ENCODE peak calls at places on chromosome 17, in nine cellular contexts. Y is right lobe of liver, J is tibial artery, W is kidney epithelial cell, M is SK-N-SH, A is GM23338, I is uterus, T is colonic mucosa, C is heart left ventricle. X is an unnamed sample. For H3K27me3 and H3K36me3, the result is how much of the 10 kb centered on the place peaks cover.

GRCh38 chr17:2724783-2725164 is 13.2 kb upstream of the CLUH start:
- DNase-seq in Y (peak), J (no peak), W (no peak), M (no peak), A (peak), I (no peak), T (peak), C (peak), X (peak)

GRCh38 chr17:38442548-38442947 is 14.3 kb downstream of the ARHGAP23 start:
- DNase-seq in Y (no peak), J (no peak), W (no peak), M (no peak), A (no peak), I (peak), T (no peak), C (peak), X (no peak)

GRCh38 chr17:4944163-4944553 is 4.1 kb downstream of the RNF167 start:
- DNase-seq in Y (no peak), J (no peak), W (no peak), M (no peak), A (peak), I (no peak), T (no peak), C (no peak), X (peak)

GRCh38 chr17:59377410-59377809 is 46.0 kb downstream of the YPEL2 start:
- DNase-seq in Y (no peak), J (no peak), W (no peak), M (peak), A (no peak), I (no peak), T (no peak), C (no peak), X (no peak)

GRCh38 chr17:68080411-68081150 is 45.0 kb downstream of the KPNA2 start:
- DNase-seq in Y (no peak), J (no peak), W (no peak), M (no peak), A (peak), I (no peak), T (no peak), C (no peak), X (no peak)

GRCh38 chr17:69870091-69870530 is 204.9 kb upstream of the KCNJ16 start:
- DNase-seq in Y (no peak), J (no peak), W (peak), M (no peak), A (no peak), I (no peak), T (no peak), C (no peak), X (no peak)

GRCh38 chr17:38572665-38573365 is 32.9 kb downstream of the SRCIN1 start:
- DNase-seq in Y (no peak), J (no peak), W (no peak), M (peak), A (peak), I (no peak), T (no peak), C (no peak), X (peak)

GRCh38 chr17:58639681-58640080 is 52.2 kb downstream of the TEX14 start:
- DNase-seq in Y (no peak), J (no peak), W (no peak), M (no peak), A (no peak), I (no peak), T (no peak), C (no peak), X (no peak)

GRCh38 chr17:61399131-61400057 is at the start of gene TBX2:
- DNase-seq in Y (peak), J (peak), W (peak), M (peak), A (peak), I (peak), T (peak), C (peak), X (peak)

GRCh38 chr17:12536472-12536871 is 129.2 kb upstream of the MYOCD start:
- DNase-seq in Y (no peak), J (no peak), W (no peak), M (no peak), A (no peak), I (no peak), T (no peak), C (no peak), X (no peak)

GRCh38 chr17:6648181-6648580 is 3.2 kb downstream of the MED31 start:
- DNase-seq in Y (no peak), J (no peak), W (no peak), M (no peak), A (peak), I (no peak), T (no peak), C (no peak), X (no peak)

GRCh38 chr17:29927546-29927945 is 2.5 kb downstream of the SSH2 start:
- DNase-seq in Y (no peak), J (no peak), W (no peak), M (no peak), A (no peak), I (no peak), T (no peak), C (no peak), X (no peak)

GRCh38 chr17:63973930-63974593 is 1.3 kb upstream of the SCN4A start:
- DNase-seq in Y (no peak), J (no peak), W (no peak), M (no peak), A (no peak), I (no peak), T (no peak), C (no peak), X (no peak)

GRCh38 chr17:40253565-40253964 is 34.1 kb upstream of the CDC6 start:
- DNase-seq in Y (no peak), J (no peak), W (no peak), M (no peak), A (no peak), I (no peak), T (no peak), C (no peak), X (no peak)

GRCh38 chr17:67246648-67247415 is 1.8 kb upstream of the HELZ start:
- DNase-seq in Y (peak), J (no peak), W (peak), M (no peak), A (peak), I (peak), T (peak), C (no peak), X (peak)

GRCh38 chr17:1227917-1228751 is 42.1 kb upstream of the BHLHA9 start:
- DNase-seq in Y (peak), J (peak), W (no peak), M (no peak), A (peak), I (no peak), T (peak), C (peak), X (peak)
- H3K27me3 ChIP-seq in Y (under half), J (half or more), W (under half), M (under half), A (half or more), I (under half), T (under half), C (under half), X (half or more)

DNA sequence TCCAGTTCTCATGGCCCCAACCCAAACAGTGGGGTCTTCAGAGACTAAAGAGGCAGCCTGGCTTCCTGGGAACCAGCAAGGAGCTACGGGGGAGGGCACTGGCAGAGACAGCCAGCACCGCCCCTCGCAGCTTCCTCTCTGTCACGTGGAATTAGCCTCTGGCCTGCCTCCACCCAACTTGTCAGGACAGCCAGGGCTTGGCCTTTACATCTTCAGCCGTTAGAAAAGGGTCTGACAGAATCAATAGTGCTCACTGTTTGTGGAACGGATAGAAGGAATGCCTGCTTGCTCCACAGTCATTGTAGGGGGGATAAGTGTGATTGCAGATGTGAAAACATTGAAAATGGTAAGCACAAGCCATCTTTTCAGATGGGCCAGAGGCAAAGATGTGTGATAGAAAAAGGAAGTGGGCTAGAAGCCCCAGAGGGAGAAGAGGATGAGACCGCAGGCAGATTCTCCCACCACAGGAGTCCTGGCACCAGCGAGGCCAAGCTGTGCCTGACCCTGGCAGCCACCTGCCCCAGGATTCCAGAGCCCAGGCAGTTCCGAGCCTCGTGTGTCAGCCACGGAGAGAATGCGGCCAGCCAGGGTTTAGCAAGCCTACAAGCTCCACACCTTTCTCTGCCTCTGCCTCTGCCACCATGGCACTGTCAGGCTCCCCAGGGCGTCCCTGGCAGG is 18.6 kb downstream of the GRIN2C start:
- DNase-seq in Y (no peak), J (peak), W (no peak), M (no peak), A (peak), I (peak), T (peak), C (peak), X (peak)
- H3K4me3 ChIP-seq in Y (no peak), J (no peak), W (no peak), M (no peak), A (no peak), I (no peak), T (no peak), C (no peak), X (no peak)

GRCh38 chr17:28897769-28898259 is 281 bp upstream of the FLOT2 start:
- DNase-seq in Y (no peak), J (peak), W (no peak), M (no peak), A (no peak), I (no peak), T (no peak), C (no peak), X (no peak)

GRCh38 chr17:28896884-28897768 is at the start of gene FLOT2:
- DNase-seq in Y (peak), J (peak), W (no peak), M (peak), A (peak), I (peak), T (peak), C (peak), X (peak)

GRCh38 chr17:28896491-28896883 is 1.0 kb downstream of the FLOT2 start:
- DNase-seq in Y (no peak), J (no peak), W (no peak), M (peak), A (no peak), I (no peak), T (no peak), C (no peak), X (no peak)

GRCh38 chr17:28898261-28898955 is 875 bp upstream of the FLOT2 start:
- DNase-seq in Y (no peak), J (no peak), W (no peak), M (no peak), A (no peak), I (no peak), T (no peak), C (no peak), X (peak)

GRCh38 chr17:28895794-28896447 is 1.6 kb downstream of the FLOT2 start:
- DNase-seq in Y (no peak), J (no peak), W (no peak), M (no peak), A (no peak), I (no peak), T (no peak), C (no peak), X (no peak)
- H3K36me3 ChIP-seq in Y (under half), J (under half), W (under half), M (under half), A (under half), I (under half), T (under half), C (under half), X (under half)

GRCh38 chr17:81113158-81113724 is 52.1 kb upstream of the PVALEF start:
- DNase-seq in Y (no peak), J (no peak), W (no peak), M (peak), A (no peak), I (no peak), T (no peak), C (no peak), X (no peak)
- H3K27me3 ChIP-seq in Y (under half), J (under half), W (under half), M (under half), A (under half), I (under half), T (under half), C (under half), X (under half)

GRCh38 chr17:41717408-41718286 is 5.5 kb downstream of the GAST start:
- DNase-seq in Y (no peak), J (no peak), W (no peak), M (no peak), A (no peak), I (no peak), T (no peak), C (no peak), X (peak)
- H3K4me3 ChIP-seq in Y (no peak), J (no peak), W (no peak), M (no peak), A (no peak), I (no peak), T (no peak), C (no peak), X (no peak)

GRCh38 chr17:82082456-82082855 is 15.6 kb downstream of the FASN start:
- DNase-seq in Y (no peak), J (no peak), W (no peak), M (no peak), A (no peak), I (no peak), T (no peak), C (no peak), X (no peak)

GRCh38 chr17:82080048-82080788 is 14.6 kb upstream of the DUS1L start:
- DNase-seq in Y (no peak), J (no peak), W (no peak), M (no peak), A (no peak), I (no peak), T (no peak), C (no peak), X (no peak)

GRCh38 chr17:82081966-82082365 is 16.1 kb downstream of the FASN start:
- DNase-seq in Y (no peak), J (no peak), W (no peak), M (no peak), A (no peak), I (no peak), T (no peak), C (no peak), X (no peak)

GRCh38 chr17:82080789-82081464 is 15.3 kb upstream of the DUS1L start:
- DNase-seq in Y (no peak), J (no peak), W (no peak), M (no peak), A (no peak), I (no peak), T (no peak), C (no peak), X (no peak)

GRCh38 chr17:82081546-82081945 is 15.9 kb upstream of the DUS1L start:
- DNase-seq in Y (no peak), J (no peak), W (no peak), M (no peak), A (no peak), I (no peak), T (no peak), C (no peak), X (no peak)
- H3K36me3 ChIP-seq in Y (under half), J (half or more), W (under half), M (half or more), A (under half), I (under half), T (under half), C (under half), X (under half)

GRCh38 chr17:79109584-79109983 is 35.0 kb downstream of the ENGASE start:
- DNase-seq in Y (no peak), J (no peak), W (no peak), M (peak), A (peak), I (no peak), T (no peak), C (no peak), X (peak)

GRCh38 chr17:79112471-79112870 is 37.8 kb downstream of the ENGASE start:
- DNase-seq in Y (no peak), J (no peak), W (no peak), M (no peak), A (no peak), I (no peak), T (no peak), C (no peak), X (no peak)

GRCh38 chr17:79108870-79109269 is 34.2 kb downstream of the ENGASE start:
- DNase-seq in Y (no peak), J (no peak), W (no peak), M (no peak), A (no peak), I (no peak), T (no peak), C (no peak), X (no peak)

GRCh38 chr17:79113699-79114098 is 39.1 kb downstream of the ENGASE start:
- DNase-seq in Y (no peak), J (no peak), W (no peak), M (no peak), A (no peak), I (no peak), T (no peak), C (no peak), X (no peak)

DNA sequence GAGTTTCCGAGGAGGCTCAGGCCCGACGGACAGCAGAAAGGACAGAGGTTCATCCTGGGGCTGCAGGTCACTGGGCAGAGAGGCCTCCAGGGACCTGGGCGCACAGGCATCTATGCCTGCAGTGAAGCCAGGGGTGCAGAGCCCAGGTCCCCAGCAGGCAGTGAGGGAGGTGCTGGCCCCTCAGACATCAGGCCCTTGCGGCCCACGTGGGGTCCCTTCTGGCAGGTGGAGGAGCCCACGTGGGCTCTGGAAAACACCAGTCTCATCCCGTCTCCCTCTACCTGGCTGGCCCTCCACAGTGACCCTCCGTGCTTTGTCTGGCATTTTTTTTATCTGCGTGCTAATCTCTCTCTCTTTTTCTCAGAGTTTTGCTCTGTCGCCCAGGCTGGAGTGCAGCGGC is 36.5 kb downstream of the ENGASE start:
- DNase-seq in Y (no peak), J (no peak), W (no peak), M (no peak), A (no peak), I (no peak), T (no peak), C (no peak), X (no peak)
- H3K27me3 ChIP-seq in Y (under half), J (half or more), W (half or more), M (under half), A (under half), I (under half), T (under half), C (under half), X (under half)

GRCh38 chr17:17205368-17206148 is 575 bp downstream of the PLD6 start:
- DNase-seq in Y (peak), J (peak), W (peak), M (peak), A (peak), I (peak), T (peak), C (peak), X (peak)
- H3K4me3 ChIP-seq in Y (peak), J (peak), W (peak), M (peak), A (no peak), I (peak), T (peak), C (peak), X (no peak)

GRCh38 chr17:77470800-77471733 is 330.3 kb downstream of the SEC14L1 start:
- DNase-seq in Y (no peak), J (no peak), W (no peak), M (peak), A (peak), I (peak), T (no peak), C (peak), X (peak)
- H3K36me3 ChIP-seq in Y (under half), J (under half), W (under half), M (under half), A (under half), I (under half), T (under half), C (under half), X (under half)

GRCh38 chr17:44384281-44384822 is 5.1 kb downstream of the ITGA2B start:
- DNase-seq in Y (no peak), J (no peak), W (no peak), M (peak), A (no peak), I (no peak), T (no peak), C (no peak), X (peak)
- H3K27me3 ChIP-seq in Y (under half), J (under half), W (under half), M (under half), A (half or more), I (under half), T (under half), C (under half), X (under half)